ENCODE peak calls at places on chromosome 6, in six cellular contexts. One of them, this sample, is unnamed.

GRCh38 chr6:149918151-149918905 is 4.6 kb downstream of the RAET1G start:
- DNase-seq in tibial nerve: no peak
- DNase-seq in IMR-90: no peak
- DNase-seq in psoas muscle: no peak
- DNase-seq in heart right ventricle: no peak
- DNase-seq in fibroblast of villous mesenchyme: no peak
- DNase-seq in this sample: no peak

GRCh38 chr6:22098623-22099022 is 198.2 kb downstream of the PRL start:
- DNase-seq in tibial nerve: no peak
- DNase-seq in IMR-90: peak
- DNase-seq in psoas muscle: no peak
- DNase-seq in heart right ventricle: no peak
- DNase-seq in fibroblast of villous mesenchyme: no peak
- DNase-seq in this sample: peak

GRCh38 chr6:30265166-30265565 is 52.0 kb upstream of the TRIM26 start:
- DNase-seq in tibial nerve: no peak
- DNase-seq in IMR-90: peak
- DNase-seq in psoas muscle: no peak
- DNase-seq in heart right ventricle: no peak
- DNase-seq in fibroblast of villous mesenchyme: no peak
- DNase-seq in this sample: no peak

GRCh38 chr6:159590794-159591193 is 102.2 kb downstream of the SOD2 start:
- DNase-seq in tibial nerve: no peak
- DNase-seq in IMR-90: no peak
- DNase-seq in psoas muscle: no peak
- DNase-seq in heart right ventricle: no peak
- DNase-seq in fibroblast of villous mesenchyme: no peak
- DNase-seq in this sample: no peak

GRCh38 chr6:137717074-137718073 is 149.7 kb upstream of the TNFAIP3 start:
- DNase-seq in tibial nerve: no peak
- DNase-seq in IMR-90: no peak
- DNase-seq in psoas muscle: no peak
- DNase-seq in heart right ventricle: no peak
- DNase-seq in fibroblast of villous mesenchyme: no peak
- DNase-seq in this sample: no peak

GRCh38 chr6:95596021-95596420 is 18.7 kb downstream of the MANEA start:
- DNase-seq in tibial nerve: no peak
- DNase-seq in IMR-90: no peak
- DNase-seq in psoas muscle: no peak
- DNase-seq in heart right ventricle: no peak
- DNase-seq in fibroblast of villous mesenchyme: no peak
- DNase-seq in this sample: no peak

GRCh38 chr6:83867527-83868161 is 8.2 kb downstream of the CYB5R4 start:
- DNase-seq in tibial nerve: no peak
- DNase-seq in IMR-90: peak
- DNase-seq in psoas muscle: peak
- DNase-seq in heart right ventricle: peak
- DNase-seq in fibroblast of villous mesenchyme: peak
- DNase-seq in this sample: peak

GRCh38 chr6:134446228-134446848 is 128.4 kb upstream of the SGK1 start:
- DNase-seq in tibial nerve: no peak
- DNase-seq in IMR-90: peak
- DNase-seq in psoas muscle: no peak
- DNase-seq in heart right ventricle: no peak
- DNase-seq in fibroblast of villous mesenchyme: peak
- DNase-seq in this sample: peak

GRCh38 chr6:73032586-73032985 is 192.7 kb downstream of the KHDC1L start:
- DNase-seq in tibial nerve: no peak
- DNase-seq in IMR-90: peak
- DNase-seq in psoas muscle: no peak
- DNase-seq in heart right ventricle: no peak
- DNase-seq in fibroblast of villous mesenchyme: no peak
- DNase-seq in this sample: no peak

GRCh38 chr6:148082721-148083120 is 259.9 kb upstream of the SASH1 start:
- DNase-seq in tibial nerve: no peak
- DNase-seq in IMR-90: no peak
- DNase-seq in psoas muscle: no peak
- DNase-seq in heart right ventricle: no peak
- DNase-seq in fibroblast of villous mesenchyme: no peak
- DNase-seq in this sample: no peak

GRCh38 chr6:135852775-135853174 is 1.3 kb downstream of the PDE7B start:
- DNase-seq in tibial nerve: no peak
- DNase-seq in IMR-90: peak
- DNase-seq in psoas muscle: no peak
- DNase-seq in heart right ventricle: no peak
- DNase-seq in fibroblast of villous mesenchyme: peak
- DNase-seq in this sample: no peak
- H3K4me3 ChIP-seq in tibial nerve: peak
- H3K4me3 ChIP-seq in IMR-90: peak
- H3K4me3 ChIP-seq in psoas muscle: peak
- H3K4me3 ChIP-seq in heart right ventricle: peak
- H3K4me3 ChIP-seq in fibroblast of villous mesenchyme: peak
- H3K4me3 ChIP-seq in this sample: peak

GRCh38 chr6:3725145-3726015 is 26.1 kb downstream of the PXDC1 start:
- DNase-seq in tibial nerve: no peak
- DNase-seq in IMR-90: no peak
- DNase-seq in psoas muscle: no peak
- DNase-seq in heart right ventricle: no peak
- DNase-seq in fibroblast of villous mesenchyme: no peak
- DNase-seq in this sample: no peak

GRCh38 chr6:3729603-3730344 is 21.7 kb downstream of the PXDC1 start:
- DNase-seq in tibial nerve: no peak
- DNase-seq in IMR-90: no peak
- DNase-seq in psoas muscle: no peak
- DNase-seq in heart right ventricle: no peak
- DNase-seq in fibroblast of villous mesenchyme: no peak
- DNase-seq in this sample: no peak

GRCh38 chr6:3726421-3726820 is 25.1 kb downstream of the PXDC1 start:
- DNase-seq in tibial nerve: no peak
- DNase-seq in IMR-90: no peak
- DNase-seq in psoas muscle: no peak
- DNase-seq in heart right ventricle: no peak
- DNase-seq in fibroblast of villous mesenchyme: no peak
- DNase-seq in this sample: no peak

GRCh38 chr6:3727036-3727435 is 24.5 kb downstream of the PXDC1 start:
- DNase-seq in tibial nerve: no peak
- DNase-seq in IMR-90: no peak
- DNase-seq in psoas muscle: no peak
- DNase-seq in heart right ventricle: no peak
- DNase-seq in fibroblast of villous mesenchyme: no peak
- DNase-seq in this sample: no peak

GRCh38 chr6:3727593-3728108 is 23.9 kb downstream of the PXDC1 start:
- DNase-seq in tibial nerve: no peak
- DNase-seq in IMR-90: no peak
- DNase-seq in psoas muscle: no peak
- DNase-seq in heart right ventricle: no peak
- DNase-seq in fibroblast of villous mesenchyme: no peak
- DNase-seq in this sample: no peak
- TF ChIP-seq CTCF in tibial nerve: no peak
- TF ChIP-seq CTCF in IMR-90: no peak
- TF ChIP-seq CTCF in psoas muscle: no peak
- TF ChIP-seq CTCF in heart right ventricle: no peak
- TF ChIP-seq CTCF in fibroblast of villous mesenchyme: no peak
- TF ChIP-seq CTCF in this sample: no peak

GRCh38 chr6:155247618-155248017 is 16.2 kb upstream of the CLDN20 start:
- DNase-seq in tibial nerve: no peak
- DNase-seq in IMR-90: peak
- DNase-seq in psoas muscle: no peak
- DNase-seq in heart right ventricle: no peak
- DNase-seq in fibroblast of villous mesenchyme: peak
- DNase-seq in this sample: peak
- H3K4me3 ChIP-seq in tibial nerve: no peak
- H3K4me3 ChIP-seq in IMR-90: no peak
- H3K4me3 ChIP-seq in psoas muscle: no peak
- H3K4me3 ChIP-seq in heart right ventricle: no peak
- H3K4me3 ChIP-seq in fibroblast of villous mesenchyme: no peak
- H3K4me3 ChIP-seq in this sample: no peak

GRCh38 chr6:125753218-125753936 is 3.9 kb downstream of the HEY2 start:
- DNase-seq in tibial nerve: no peak
- DNase-seq in IMR-90: peak
- DNase-seq in psoas muscle: no peak
- DNase-seq in heart right ventricle: no peak
- DNase-seq in fibroblast of villous mesenchyme: peak
- DNase-seq in this sample: peak
- TF ChIP-seq CTCF in tibial nerve: peak
- TF ChIP-seq CTCF in IMR-90: peak
- TF ChIP-seq CTCF in psoas muscle: peak
- TF ChIP-seq CTCF in heart right ventricle: peak
- TF ChIP-seq CTCF in fibroblast of villous mesenchyme: peak
- TF ChIP-seq CTCF in this sample: peak

GRCh38 chr6:119858901-119859300 is 509.3 kb upstream of the MAN1A1 start:
- DNase-seq in tibial nerve: no peak
- DNase-seq in IMR-90: peak
- DNase-seq in psoas muscle: no peak
- DNase-seq in heart right ventricle: no peak
- DNase-seq in fibroblast of villous mesenchyme: no peak
- DNase-seq in this sample: no peak

GRCh38 chr6:119856136-119856535 is 506.6 kb upstream of the MAN1A1 start:
- DNase-seq in tibial nerve: no peak
- DNase-seq in IMR-90: no peak
- DNase-seq in psoas muscle: no peak
- DNase-seq in heart right ventricle: no peak
- DNase-seq in fibroblast of villous mesenchyme: peak
- DNase-seq in this sample: peak
- H3K4me3 ChIP-seq in tibial nerve: no peak
- H3K4me3 ChIP-seq in IMR-90: no peak
- H3K4me3 ChIP-seq in psoas muscle: no peak
- H3K4me3 ChIP-seq in heart right ventricle: no peak
- H3K4me3 ChIP-seq in fibroblast of villous mesenchyme: peak
- H3K4me3 ChIP-seq in this sample: no peak

DNA sequence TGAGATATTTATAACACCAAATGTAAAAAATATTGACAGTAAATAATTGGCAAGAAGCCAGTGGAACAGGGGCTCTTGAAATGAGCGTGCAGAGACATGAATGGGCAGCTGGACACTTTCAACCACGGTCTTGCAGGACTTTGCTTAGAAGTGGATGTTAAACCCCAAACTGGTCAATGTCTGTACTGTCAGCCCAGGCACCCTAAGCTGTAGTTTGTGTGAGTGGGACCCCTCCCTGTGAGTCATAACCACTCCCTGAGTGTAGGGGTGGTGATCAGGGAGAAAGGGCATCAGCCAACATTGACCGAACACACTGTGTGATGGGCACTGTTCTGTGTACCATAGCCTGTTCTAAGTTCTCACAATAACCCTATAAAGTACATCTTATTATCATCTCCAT is 108.6 kb downstream of the FIG4 start:
- DNase-seq in tibial nerve: no peak
- DNase-seq in IMR-90: no peak
- DNase-seq in psoas muscle: no peak
- DNase-seq in heart right ventricle: no peak
- DNase-seq in fibroblast of villous mesenchyme: no peak
- DNase-seq in this sample: no peak
- TF ChIP-seq CTCF in tibial nerve: no peak
- TF ChIP-seq CTCF in IMR-90: no peak
- TF ChIP-seq CTCF in psoas muscle: no peak
- TF ChIP-seq CTCF in heart right ventricle: no peak
- TF ChIP-seq CTCF in fibroblast of villous mesenchyme: no peak
- TF ChIP-seq CTCF in this sample: no peak

GRCh38 chr6:10537726-10538125 is 16.6 kb downstream of the GCNT2 start:
- DNase-seq in tibial nerve: no peak
- DNase-seq in IMR-90: no peak
- DNase-seq in psoas muscle: no peak
- DNase-seq in heart right ventricle: no peak
- DNase-seq in fibroblast of villous mesenchyme: no peak
- DNase-seq in this sample: no peak
- H3K4me3 ChIP-seq in tibial nerve: no peak
- H3K4me3 ChIP-seq in IMR-90: no peak
- H3K4me3 ChIP-seq in psoas muscle: no peak
- H3K4me3 ChIP-seq in heart right ventricle: no peak
- H3K4me3 ChIP-seq in fibroblast of villous mesenchyme: no peak
- H3K4me3 ChIP-seq in this sample: no peak

GRCh38 chr6:2596222-2596621 is 154.5 kb downstream of the MYLK4 start:
- DNase-seq in tibial nerve: no peak
- DNase-seq in IMR-90: no peak
- DNase-seq in psoas muscle: no peak
- DNase-seq in heart right ventricle: no peak
- DNase-seq in fibroblast of villous mesenchyme: no peak
- DNase-seq in this sample: no peak
- TF ChIP-seq CTCF in tibial nerve: no peak
- TF ChIP-seq CTCF in IMR-90: no peak
- TF ChIP-seq CTCF in psoas muscle: peak
- TF ChIP-seq CTCF in heart right ventricle: peak
- TF ChIP-seq CTCF in fibroblast of villous mesenchyme: peak
- TF ChIP-seq CTCF in this sample: peak

DNA sequence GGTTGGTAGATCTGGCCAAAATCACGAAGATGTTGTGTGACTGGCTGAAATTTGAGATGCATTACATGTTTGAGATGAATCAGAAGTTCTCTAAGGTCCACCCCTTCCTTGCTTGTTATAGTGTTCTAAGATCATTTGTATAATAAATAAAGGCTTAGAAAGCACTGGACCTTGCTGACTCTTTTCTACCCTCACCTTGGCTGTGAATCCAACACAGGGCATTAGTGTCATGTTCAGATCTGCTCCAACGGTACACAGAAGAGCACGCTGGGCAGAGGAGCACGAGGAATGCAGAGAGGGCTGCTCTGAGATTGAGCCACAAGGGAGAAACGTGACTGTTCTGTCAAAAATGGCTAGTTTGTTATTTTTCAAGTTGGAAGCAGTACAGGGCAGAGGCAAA is 169.5 kb upstream of the HDAC2 start:
- DNase-seq in tibial nerve: no peak
- DNase-seq in IMR-90: peak
- DNase-seq in psoas muscle: no peak
- DNase-seq in heart right ventricle: no peak
- DNase-seq in fibroblast of villous mesenchyme: no peak
- DNase-seq in this sample: peak
- H3K4me3 ChIP-seq in tibial nerve: no peak
- H3K4me3 ChIP-seq in IMR-90: no peak
- H3K4me3 ChIP-seq in psoas muscle: no peak
- H3K4me3 ChIP-seq in heart right ventricle: no peak
- H3K4me3 ChIP-seq in fibroblast of villous mesenchyme: no peak
- H3K4me3 ChIP-seq in this sample: no peak

This sample was measured in choroid plexus epithelial cell.